ENCODE peak calls at places on chromosomes 5 and 9, in six cellular contexts. Z is CD8-positive, alpha-beta memory T cell; J is lung; G is CD8-positive, alpha-beta T cell; W is kidney; N is fibroblast of lung. R is an unnamed sample.

GRCh38 chr5:117888688-117889087 is 1099.7 kb downstream of the DTWD2 start:
- DNase-seq in Z (no peak), J (no peak), G (no peak), W (no peak), N (no peak), R (no peak)

GRCh38 chr5:98726258-98726657 is 47.2 kb upstream of the RGMB start:
- DNase-seq in Z (no peak), J (no peak), G (no peak), W (no peak), N (no peak), R (no peak)

GRCh38 chr9:76161546-76161945 is 232.7 kb downstream of the RFK start:
- DNase-seq in Z (no peak), J (no peak), G (no peak), W (no peak), N (peak; percentile 86), R (peak; percentile 68)

GRCh38 chr5:151868451-151868850 is 56.2 kb downstream of the GLRA1 start:
- DNase-seq in Z (peak; percentile 13), J (no peak), G (no peak), W (no peak), N (no peak), R (no peak)

GRCh38 chr5:27308151-27308550 is 269.8 kb upstream of the CDH9 start:
- DNase-seq in Z (no peak), J (no peak), G (no peak), W (no peak), N (peak; percentile 86), R (no peak)

GRCh38 chr5:51386916-51387853 is 3.9 kb downstream of the ISL1 start:
- DNase-seq in Z (no peak), J (no peak), G (no peak), W (no peak), N (no peak), R (peak; percentile 58)

GRCh38 chr9:90921104-90921503 is 119.5 kb downstream of the SYK start:
- DNase-seq in Z (no peak), J (peak; percentile 66), G (no peak), W (peak; percentile 94), N (no peak), R (no peak)

GRCh38 chr5:150412319-150413175 is at the start of gene CD74:
- DNase-seq in Z (peak; percentile 94), J (peak; percentile 91), G (peak; percentile 93), W (peak; percentile 95), N (peak; percentile 27), R (peak; percentile 72)

GRCh38 chr5:104189031-104189430 is 626.4 kb upstream of the NUDT12 start:
- DNase-seq in Z (no peak), J (no peak), G (no peak), W (no peak), N (peak; percentile 96), R (no peak)

GRCh38 chr5:111551569-111552275 is 39.4 kb upstream of the STARD4 start:
- DNase-seq in Z (no peak), J (no peak), G (no peak), W (no peak), N (peak; percentile 49), R (peak; percentile 68)

GRCh38 chr9:76652894-76653293 is 111.3 kb upstream of the PCA3 start:
- DNase-seq in Z (no peak), J (no peak), G (no peak), W (no peak), N (peak; percentile 39), R (no peak)

GRCh38 chr5:45171563-45171962 is 362.8 kb downstream of the MRPS30 start:
- DNase-seq in Z (no peak), J (no peak), G (no peak), W (no peak), N (no peak), R (no peak)

GRCh38 chr5:147437161-147437596 is 72.7 kb downstream of the DPYSL3 start:
- DNase-seq in Z (no peak), J (no peak), G (no peak), W (no peak), N (peak; percentile 89), R (no peak)

GRCh38 chr5:151383011-151383410 is 35.7 kb upstream of the SLC36A2 start:
- DNase-seq in Z (no peak), J (no peak), G (no peak), W (no peak), N (no peak), R (no peak)

GRCh38 chr9:108609227-108609894 is 246.4 kb downstream of the ACTL7B start:
- DNase-seq in Z (no peak), J (no peak), G (no peak), W (no peak), N (peak; percentile 17), R (no peak)

GRCh38 chr5:139658928-139659667 is 10.9 kb downstream of the CXXC5 start:
- DNase-seq in Z (no peak), J (no peak), G (no peak), W (peak; percentile 91), N (peak; percentile 84), R (peak; percentile 91)

GRCh38 chr5:132253452-132254320 is 3.8 kb upstream of the PDLIM4 start:
- DNase-seq in Z (no peak), J (no peak), G (no peak), W (no peak), N (no peak), R (no peak)

GRCh38 chr9:13952906-13953305 is 361.0 kb downstream of the NFIB start:
- DNase-seq in Z (no peak), J (no peak), G (no peak), W (no peak), N (peak; percentile 64), R (no peak)

GRCh38 chr5:173198049-173198448 is 37.0 kb downstream of the NKX2-5 start:
- DNase-seq in Z (no peak), J (no peak), G (no peak), W (no peak), N (no peak), R (no peak)

GRCh38 chr5:134651531-134651930 is 2.9 kb downstream of the SEC24A start:
- DNase-seq in Z (no peak), J (no peak), G (no peak), W (no peak), N (no peak), R (no peak)

GRCh38 chr9:136482046-136482792 is 621 bp downstream of the SEC16A start:
- DNase-seq in Z (peak; percentile 53), J (no peak), G (peak; percentile 57), W (no peak), N (peak; percentile 31), R (peak; percentile 57)

GRCh38 chr5:109364977-109365376 is 44.8 kb downstream of the PJA2 start:
- DNase-seq in Z (no peak), J (no peak), G (no peak), W (no peak), N (no peak), R (no peak)

GRCh38 chr5:174336479-174336878 is 291.0 kb downstream of the NSG2 start:
- DNase-seq in Z (no peak), J (no peak), G (no peak), W (no peak), N (no peak), R (no peak)
- H3K4me3 ChIP-seq in Z (no peak overlapping the region), J (no peak overlapping the region), G (no peak overlapping the region), W (no peak overlapping the region), N (no peak overlapping the region), R (no peak overlapping the region)

GRCh38 chr9:88018101-88018500 is 43.8 kb upstream of the CDK20 start:
- DNase-seq in Z (no peak), J (no peak), G (no peak), W (no peak), N (peak; percentile 31), R (no peak)
- H3K4me3 ChIP-seq in Z (no peak overlapping the region), J (no peak overlapping the region), G (no peak overlapping the region), W (no peak overlapping the region), N (no peak overlapping the region), R (no peak overlapping the region)

DNA sequence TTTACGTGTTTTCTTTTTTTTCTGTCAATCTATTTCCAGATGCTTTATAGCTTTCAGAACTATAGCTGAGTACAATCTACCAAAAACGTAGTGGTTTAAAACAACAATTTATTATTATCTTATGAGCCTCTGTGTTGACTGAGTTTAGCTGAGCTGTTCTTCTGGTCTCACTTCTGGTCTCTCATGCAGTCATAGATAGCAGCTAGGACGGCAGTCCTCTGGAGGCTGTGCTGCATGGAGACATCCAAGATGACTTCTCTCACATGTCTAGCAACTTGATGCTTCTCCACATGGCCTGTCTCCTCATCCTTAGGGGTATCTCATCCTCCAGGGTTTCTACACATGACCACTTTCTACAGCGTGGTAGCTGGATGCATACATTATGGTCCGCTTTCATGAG is 22.0 kb upstream of the RAD23B start:
- DNase-seq in Z (no peak), J (no peak), G (no peak), W (no peak), N (no peak), R (no peak)
- H3K4me3 ChIP-seq in Z (no peak overlapping the region), J (no peak overlapping the region), G (no peak overlapping the region), W (no peak overlapping the region), N (no peak overlapping the region), R (no peak overlapping the region)

DNA sequence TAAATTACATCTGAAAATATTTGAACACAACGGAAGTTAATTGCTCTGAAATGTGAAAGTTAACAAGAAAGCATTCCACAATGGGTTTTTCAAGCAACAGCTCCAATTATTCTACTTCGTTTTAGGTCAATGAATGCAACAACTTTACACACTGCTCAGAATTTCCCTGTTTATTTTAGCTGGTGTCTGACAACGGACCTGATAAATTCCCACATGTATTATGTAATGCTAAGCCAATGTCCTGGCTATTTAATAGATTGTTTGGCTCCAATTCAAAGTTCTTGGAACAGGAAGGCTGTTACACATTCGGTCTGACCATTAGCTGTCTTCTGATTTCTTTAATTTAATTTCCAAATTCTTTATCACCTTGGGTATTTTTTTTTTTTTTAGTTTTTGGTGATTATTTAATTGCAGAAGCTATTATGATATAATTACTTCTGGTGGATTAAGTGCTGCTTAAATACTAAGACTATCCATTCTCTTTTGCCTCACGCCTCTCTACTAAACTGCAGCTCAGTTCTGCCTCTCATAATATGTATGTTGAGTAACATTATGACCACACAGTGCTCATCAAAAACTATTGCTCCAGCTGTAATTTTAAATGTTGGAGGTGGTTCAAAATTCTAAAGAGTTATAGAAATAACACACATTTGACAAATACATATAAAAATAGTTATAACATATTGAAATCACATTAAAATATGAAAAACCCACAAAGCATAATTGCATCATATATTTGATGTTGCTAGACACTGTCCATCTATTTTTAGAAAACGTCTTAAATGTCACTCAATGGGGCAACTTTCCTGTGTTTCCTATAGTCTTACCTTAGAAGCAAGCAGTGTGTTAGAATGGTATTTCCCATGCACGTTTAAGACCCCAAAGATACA is 57.8 kb downstream of the MEF2C start:
- DNase-seq in Z (no peak), J (no peak), G (no peak), W (no peak), N (peak; percentile 89), R (no peak)
- H3K4me3 ChIP-seq in Z (no peak overlapping the region), J (no peak overlapping the region), G (no peak overlapping the region), W (no peak overlapping the region), N (no peak overlapping the region), R (no peak overlapping the region)

DNA sequence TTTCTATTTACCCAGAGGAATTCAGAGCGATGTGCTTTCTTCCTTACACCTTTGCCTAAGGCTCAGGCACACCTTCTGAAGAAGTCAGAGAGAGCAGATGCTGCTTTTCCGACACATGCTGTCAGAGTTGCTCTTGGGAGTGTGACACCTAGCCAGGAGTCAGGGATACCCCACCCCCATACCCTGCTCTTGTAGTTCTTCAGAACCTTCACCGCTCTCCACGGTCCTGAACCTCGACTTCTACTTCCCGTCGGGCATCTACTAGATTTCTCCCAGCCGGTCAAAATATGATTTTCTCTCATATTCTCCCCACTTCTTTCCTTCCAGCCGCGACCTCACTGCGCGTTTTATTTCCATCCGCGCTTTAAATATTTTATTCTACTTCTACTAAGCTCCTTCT is 1.7 kb downstream of the GRIN3A start:
- DNase-seq in Z (no peak), J (no peak), G (no peak), W (no peak), N (no peak), R (peak; percentile 84)
- H3K4me3 ChIP-seq in Z (no peak overlapping the region), J (no peak overlapping the region), G (no peak overlapping the region), W (no peak overlapping the region), N (no peak overlapping the region), R (no peak overlapping the region)

GRCh38 chr9:130937146-130938076 is 1.6 kb downstream of the FIBCD1 start:
- DNase-seq in Z (no peak), J (no peak), G (no peak), W (no peak), N (no peak), R (no peak)
- H3K4me3 ChIP-seq in Z (no peak overlapping the region), J (no peak overlapping the region), G (no peak overlapping the region), W (no peak overlapping the region), N (peak overlapping the region; percentile 57), R (no peak overlapping the region)

R was measured in mesendoderm.